ENCODE peak calls at places on chromosomes 12 and 14, in six cellular contexts. N is caudate nucleus; F is fibroblast of the aortic adventitia; I is activated CD8-positive, alpha-beta memory T cell treated with anti-CD3 and anti-CD28 coated beads for 24 hours; R is upper lobe of right lung; C is islet precursor cell. K is an unnamed sample.

GRCh38 chr12:80713419-80713818 is 3.3 kb upstream of the MYF5 start:
- DNase-seq in I (no peak), R (no peak), C (no peak), N (no peak), F (no peak), K (no peak)

GRCh38 chr12:122947352-122947792 is 18.9 kb downstream of the ABCB9 start:
- DNase-seq in F (no peak), C (no peak), N (no peak), I (no peak), R (peak), K (peak)

GRCh38 chr12:101784376-101784775 is 45.1 kb upstream of the SYCP3 start:
- DNase-seq in F (no peak), N (no peak), C (no peak), R (no peak), I (no peak), K (no peak)

GRCh38 chr12:52506858-52507715 is 13.1 kb downstream of the KRT5 start:
- DNase-seq in R (no peak), C (peak), N (no peak), I (no peak), F (peak), K (peak)

GRCh38 chr14:50542941-50543418 is 10.6 kb upstream of the MAP4K5 start:
- DNase-seq in N (no peak), C (no peak), R (no peak), F (peak), I (no peak), K (peak)

GRCh38 chr14:105315211-105315721 is 718 bp downstream of the PACS2 start:
- DNase-seq in R (peak), N (no peak), C (peak), F (peak), I (peak), K (peak)

GRCh38 chr14:64960762-64961276 is 11.3 kb downstream of the RAB15 start:
- DNase-seq in I (no peak), C (no peak), R (peak), F (no peak), N (no peak), K (no peak)

GRCh38 chr12:116346751-116347150 is 69.3 kb upstream of the MED13L start:
- DNase-seq in F (peak), I (no peak), N (no peak), C (no peak), R (no peak), K (peak)

GRCh38 chr14:63492391-63492790 is 50.8 kb downstream of the PPP2R5E start:
- DNase-seq in C (no peak), I (no peak), N (no peak), F (peak), R (no peak), K (peak)

GRCh38 chr12:91189526-91189925 is 6.9 kb upstream of the DCN start:
- DNase-seq in R (no peak), I (no peak), C (no peak), F (peak), N (no peak), K (peak)

GRCh38 chr14:91413547-91414474 is 3.8 kb downstream of the CCDC88C start:
- DNase-seq in F (no peak), R (peak), N (no peak), C (peak), I (no peak), K (no peak)

GRCh38 chr14:71555654-71556559 is 376.3 kb upstream of the RGS6 start:
- DNase-seq in R (no peak), C (no peak), F (peak), N (no peak), I (peak), K (peak)

GRCh38 chr14:50714452-50715073 is 46.5 kb upstream of the SAV1 start:
- DNase-seq in F (peak), R (no peak), I (no peak), C (no peak), N (no peak), K (peak)

GRCh38 chr12:54701940-54702592 is 53.9 kb upstream of the DCD start:
- DNase-seq in I (no peak), N (no peak), C (no peak), R (no peak), F (peak), K (peak)

GRCh38 chr12:105960319-105961076 is 178.3 kb downstream of the NUAK1 start:
- DNase-seq in N (no peak), C (peak), F (no peak), R (no peak), I (no peak), K (peak)

GRCh38 chr12:13345722-13346121 is 149.2 kb downstream of the EMP1 start:
- DNase-seq in C (no peak), I (no peak), F (no peak), R (no peak), N (no peak), K (no peak)

GRCh38 chr12:123389560-123390351 is 5.8 kb downstream of the KMT5A start:
- DNase-seq in N (no peak), R (peak), F (peak), C (peak), I (peak), K (peak)

GRCh38 chr14:51554339-51554920 is 97.3 kb upstream of the FRMD6 start:
- DNase-seq in R (no peak), N (no peak), C (peak), F (peak), I (no peak), K (peak)

GRCh38 chr12:51721281-51721940 is 127.1 kb downstream of the FIGNL2 start:
- DNase-seq in I (peak), C (peak), F (peak), N (no peak), R (peak), K (no peak)

GRCh38 chr14:91614187-91614586 is 104.1 kb upstream of the PPP4R3A start:
- DNase-seq in I (no peak), R (no peak), F (peak), N (no peak), C (no peak), K (peak)

GRCh38 chr12:52249511-52250047 is 16.5 kb downstream of the KRT7 start:
- DNase-seq in F (no peak), I (no peak), C (peak), N (no peak), R (no peak), K (no peak)

GRCh38 chr12:116687888-116688287 is 50.0 kb downstream of the SPRING1 start:
- DNase-seq in C (peak), N (no peak), R (no peak), F (no peak), I (peak), K (peak)

GRCh38 chr12:57838594-57839302 is 7.8 kb downstream of the CTDSP2 start:
- DNase-seq in R (no peak), N (no peak), I (no peak), F (peak), C (no peak), K (peak)

GRCh38 chr14:34368115-34368970 is 93.7 kb downstream of the SPTSSA start:
- DNase-seq in R (no peak), F (peak), I (no peak), C (no peak), N (no peak), K (peak)

GRCh38 chr12:117662220-117662619 is 300.8 kb upstream of the NOS1 start:
- DNase-seq in F (no peak), N (no peak), I (no peak), R (no peak), C (no peak), K (no peak)

GRCh38 chr12:132486168-132486567 is 3.8 kb upstream of the FBRSL1 start:
- DNase-seq in R (no peak), I (no peak), N (no peak), F (no peak), C (no peak), K (no peak)

GRCh38 chr12:67826148-67826547 is 163.1 kb upstream of the IFNG-AS1 start:
- DNase-seq in R (no peak), C (peak), I (no peak), N (no peak), F (no peak), K (peak)

GRCh38 chr14:93997082-93997481 is at the start of gene CCDC197:
- DNase-seq in N (no peak), F (no peak), R (no peak), I (no peak), C (peak), K (peak)

GRCh38 chr12:55736780-55737580 is 5.9 kb upstream of the GDF11 start:
- DNase-seq in R (peak), N (no peak), C (peak), I (peak), F (peak), K (peak)

GRCh38 chr12:2287589-2287988 is 234.8 kb downstream of the CACNA1C start:
- DNase-seq in R (no peak), I (no peak), N (no peak), C (no peak), F (no peak), K (peak)

GRCh38 chr14:44847910-44848309 is 113.8 kb downstream of the KLHL28 start:
- DNase-seq in R (no peak), C (no peak), N (no peak), I (no peak), F (peak), K (peak)